ENCODE peak calls at places on chromosomes 7 and 10, in ten cellular contexts. N is adrenal gland, O is A549, L is stomach, Q is IMR-90, G is HCT116, T is body of pancreas, V is uterus, W is GM12878, Z is lower leg skin. H is an unnamed sample.

GRCh38 chr7:141339603-141340002 is 211.6 kb upstream of the AGK start:
- DNase-seq in O (no peak), Q (no peak), Z (no peak), L (no peak), N (no peak), T (no peak), W (no peak), G (no peak), V (no peak), H (no peak)

GRCh38 chr7:128202287-128202957 is 38.7 kb upstream of the LEP start:
- DNase-seq in L (no peak), V (no peak), Q (no peak), Z (peak), G (no peak), W (no peak), T (no peak), O (no peak), N (no peak), H (no peak)

GRCh38 chr10:86178401-86179142 is 188.0 kb downstream of the GRID1 start:
- DNase-seq in W (no peak), L (no peak), O (peak), V (no peak), N (no peak), Z (peak), Q (no peak), T (no peak), G (peak), H (peak)

GRCh38 chr7:8114175-8114574 is 145.6 kb downstream of the GLCCI1 start:
- DNase-seq in T (no peak), V (no peak), L (no peak), O (no peak), Z (no peak), Q (no peak), G (no peak), W (no peak), N (no peak), H (no peak)

GRCh38 chr7:109772161-109772560 is 1202.5 kb downstream of the DNAJB9 start:
- DNase-seq in W (no peak), T (no peak), O (no peak), G (no peak), L (no peak), V (no peak), Q (no peak), Z (no peak), N (no peak), H (no peak)

GRCh38 chr10:131433566-131433965 is 122.0 kb upstream of the TCERG1L start:
- DNase-seq in Q (no peak), W (no peak), Z (no peak), T (no peak), N (no peak), O (no peak), L (no peak), V (no peak), G (no peak), H (peak)

GRCh38 chr10:101779544-101780186 is 3.6 kb downstream of the NPM3 start:
- DNase-seq in T (peak), W (peak), O (peak), G (peak), V (peak), Z (peak), N (peak), L (peak), Q (peak), H (peak)

GRCh38 chr7:22723171-22723601 is 3.8 kb upstream of the IL6 start:
- DNase-seq in T (peak), Z (peak), L (peak), G (no peak), W (no peak), Q (peak), N (peak), V (peak), O (no peak), H (peak)

GRCh38 chr7:156034397-156034796 is 222.1 kb upstream of the SHH start:
- DNase-seq in V (no peak), W (peak), T (no peak), O (no peak), N (no peak), G (no peak), Q (no peak), Z (no peak), L (no peak), H (no peak)

GRCh38 chr10:80064120-80064886 is 14.2 kb upstream of the TMEM254 start:
- DNase-seq in L (no peak), O (no peak), Q (no peak), V (no peak), T (no peak), G (no peak), Z (peak), N (no peak), W (no peak), H (no peak)

DNA sequence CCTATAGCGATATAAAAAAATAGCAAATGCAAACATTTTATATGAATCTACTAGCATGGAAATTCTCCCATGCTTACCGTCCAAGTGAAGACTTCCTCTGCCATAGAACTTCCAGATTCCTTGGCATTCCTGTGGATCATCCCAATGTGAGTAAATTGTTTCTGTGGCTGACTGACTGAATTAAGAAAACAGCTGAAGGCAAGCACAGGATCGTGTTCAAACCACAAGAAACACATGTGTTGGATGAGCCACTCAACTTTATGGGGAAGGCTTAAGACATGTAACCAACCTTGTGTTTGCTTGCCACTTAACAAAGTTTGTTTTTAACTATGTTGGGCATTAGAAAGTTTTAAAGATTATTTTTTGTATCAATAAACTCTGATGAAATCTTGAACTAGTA is 2.6 kb upstream of the MYPN start:
- DNase-seq in G (no peak), Q (peak), L (no peak), N (no peak), Z (no peak), T (no peak), V (no peak), O (no peak), W (no peak), H (no peak)
- TF ChIP-seq POLR2A in G (no peak), Q (peak), L (no peak), N (no peak), Z (no peak), T (no peak), V (no peak), O (no peak), W (no peak), H (no peak)

GRCh38 chr10:31031666-31032514 is at the start of gene ZNF438:
- DNase-seq in T (peak), W (peak), V (peak), L (peak), O (peak), N (peak), Q (peak), G (peak), Z (peak), H (peak)
- TF ChIP-seq POLR2A in T (peak), W (peak), V (peak), L (no peak), O (peak), N (peak), Q (peak), G (peak), Z (peak), H (peak)

DNA sequence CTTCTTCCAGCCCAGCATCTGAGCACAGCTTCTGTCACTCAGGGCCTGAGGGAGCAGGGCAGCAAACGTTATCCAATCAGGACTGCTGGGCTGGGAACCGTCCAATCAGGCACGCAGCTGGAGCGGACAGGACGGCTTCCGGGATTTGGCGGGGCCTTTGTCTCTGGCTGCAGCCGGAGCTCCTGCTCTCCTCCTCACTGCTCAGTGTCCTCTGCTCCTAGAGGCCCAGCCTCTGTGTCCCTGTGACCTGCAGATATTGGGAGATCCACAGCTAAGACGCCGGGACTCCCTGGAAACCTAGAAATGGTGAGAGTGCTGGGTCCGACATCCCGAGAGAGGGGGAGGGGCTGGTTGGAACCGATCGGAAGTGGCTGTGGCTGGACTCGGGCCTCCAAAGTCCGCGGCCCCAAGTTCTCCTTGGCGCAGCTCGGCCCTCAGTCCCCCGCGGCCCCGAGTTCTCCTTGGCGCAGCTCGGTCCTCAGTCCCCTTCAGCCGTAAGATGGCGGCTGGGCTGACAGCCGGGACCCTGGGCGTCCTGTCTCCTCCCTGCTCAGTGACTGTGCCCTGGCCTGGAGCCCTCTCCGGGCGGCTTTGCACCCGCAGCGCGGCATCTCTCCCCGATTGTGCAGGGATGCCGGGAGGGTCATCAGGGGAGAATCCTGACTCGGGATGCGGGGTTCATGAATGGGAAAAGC is at the start of gene ZNF107:
- DNase-seq in Q (peak), Z (peak), L (peak), T (peak), N (peak), W (peak), G (peak), V (peak), O (peak), H (peak)
- TF ChIP-seq POLR2A in Q (peak), Z (no peak), L (no peak), T (peak), N (no peak), W (peak), G (no peak), V (peak), O (peak), H (no peak)

GRCh38 chr7:157434231-157434630 is 97.4 kb downstream of the DNAJB6 start:
- DNase-seq in L (peak), Q (no peak), N (no peak), Z (peak), W (no peak), O (no peak), G (no peak), V (no peak), T (no peak), H (no peak)

GRCh38 chr7:157436076-157436475 is 99.3 kb downstream of the DNAJB6 start:
- DNase-seq in G (no peak), Q (no peak), W (no peak), L (no peak), Z (peak), O (no peak), V (no peak), N (no peak), T (no peak), H (no peak)

GRCh38 chr7:157433628-157434027 is 96.8 kb downstream of the DNAJB6 start:
- DNase-seq in G (no peak), N (no peak), L (peak), W (no peak), Z (peak), V (no peak), Q (no peak), O (no peak), T (no peak), H (peak)

GRCh38 chr7:157432957-157433576 is 96.3 kb downstream of the DNAJB6 start:
- DNase-seq in Z (peak), L (peak), T (peak), Q (peak), W (no peak), G (no peak), V (no peak), N (peak), O (peak), H (peak)

GRCh38 chr7:157434701-157435100 is 97.9 kb downstream of the DNAJB6 start:
- DNase-seq in T (no peak), V (no peak), N (no peak), W (no peak), Q (no peak), L (peak), O (no peak), Z (peak), G (no peak), H (no peak)
- TF ChIP-seq POLR2A in T (no peak), V (no peak), N (no peak), W (no peak), Q (no peak), L (no peak), O (no peak), Z (no peak), G (no peak), H (no peak)

DNA sequence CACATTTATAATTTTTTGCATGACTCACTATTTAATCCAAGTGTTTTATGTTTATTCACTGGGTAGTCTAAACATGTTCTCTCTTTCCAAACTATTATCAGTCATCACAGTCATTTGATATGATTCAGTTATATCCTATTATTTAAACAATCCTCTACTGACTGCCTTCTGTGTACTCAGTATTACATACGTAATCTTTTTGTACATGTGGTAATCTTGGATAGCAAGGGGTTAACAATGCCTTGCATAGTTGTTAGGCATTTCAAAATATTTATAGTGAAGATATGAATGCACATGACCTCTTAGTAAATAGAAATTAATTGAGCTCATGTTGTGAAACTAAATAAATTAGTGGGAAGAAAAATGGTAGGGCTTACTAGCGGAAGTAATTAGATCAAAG is 379.4 kb upstream of the KIAA1217 start:
- DNase-seq in T (no peak), V (no peak), W (no peak), G (no peak), N (no peak), Z (no peak), Q (no peak), O (no peak), L (no peak), H (no peak)
- TF ChIP-seq POLR2A in T (no peak), V (no peak), W (no peak), G (no peak), N (no peak), Z (no peak), Q (no peak), O (no peak), L (no peak), H (no peak)

GRCh38 chr10:6840766-6841165 is 260.7 kb upstream of the PRKCQ start:
- DNase-seq in L (no peak), N (no peak), V (no peak), Z (no peak), G (no peak), Q (peak), O (no peak), T (no peak), W (no peak), H (no peak)
- TF ChIP-seq POLR2A in L (no peak), N (no peak), V (no peak), Z (no peak), G (no peak), Q (no peak), O (no peak), T (no peak), W (no peak), H (no peak)

GRCh38 chr7:65373608-65374351 is at the start of gene ZNF92:
- DNase-seq in Z (peak), N (peak), T (peak), V (peak), W (peak), O (peak), L (peak), Q (peak), G (peak), H (peak)
- TF ChIP-seq POLR2A in Z (no peak), N (peak), T (peak), V (peak), W (peak), O (peak), L (no peak), Q (peak), G (peak), H (peak)